ENCODE peak calls at places on chromosomes 5 and 9, in four cellular contexts. A is MCF 10A, V is A673, U is MM.1S. H is an unnamed sample.

GRCh38 chr5:154757647-154758406 is 2.6 kb downstream of the LARP1 start:
- DNase-seq in U (no peak), V (no peak), A (peak), H (no peak)

GRCh38 chr5:72138943-72139467 is 31.7 kb downstream of the MAP1B start:
- DNase-seq in A (peak), U (no peak), V (no peak), H (no peak)

GRCh38 chr9:100525563-100525962 is 52.3 kb upstream of the CAVIN4 start:
- DNase-seq in V (peak), A (peak), U (no peak), H (no peak)

GRCh38 chr9:121822093-121823085 is 171.0 kb downstream of the DAB2IP start:
- DNase-seq in V (no peak), U (no peak), A (no peak), H (no peak)

GRCh38 chr9:95822583-95823431 is 52.7 kb upstream of the ERCC6L2 start:
- DNase-seq in A (peak), V (peak), U (peak), H (peak)

GRCh38 chr5:174935854-174936474 is 211.6 kb downstream of the MSX2 start:
- DNase-seq in U (peak), A (peak), V (peak), H (peak)

GRCh38 chr9:72818377-72818776 is 134.5 kb downstream of the ALDH1A1 start:
- DNase-seq in U (no peak), V (no peak), A (no peak), H (no peak)

GRCh38 chr9:119026120-119026519 is 343.1 kb downstream of the BRINP1 start:
- DNase-seq in V (no peak), A (peak), U (no peak), H (no peak)

GRCh38 chr5:172622091-172623046 is 18.7 kb upstream of the NEURL1B start:
- DNase-seq in A (peak), U (no peak), V (no peak), H (no peak)

GRCh38 chr5:35664584-35664983 is 46.9 kb downstream of the SPEF2 start:
- DNase-seq in V (peak), A (no peak), U (no peak), H (no peak)

GRCh38 chr9:7104625-7105024 is 346.9 kb downstream of the KDM4C start:
- DNase-seq in V (no peak), A (no peak), U (no peak), H (no peak)

GRCh38 chr5:124981901-124982300 is 235.5 kb upstream of the ZNF608 start:
- DNase-seq in U (no peak), V (no peak), A (peak), H (no peak)

GRCh38 chr9:130156672-130157071 is 15.5 kb upstream of the NCS1 start:
- DNase-seq in A (no peak), V (no peak), U (no peak), H (no peak)
- TF ChIP-seq CTCF in A (no peak), V (no peak), U (no peak), H (no peak)

GRCh38 chr5:57383093-57383861 is 99.3 kb downstream of the ACTBL2 start:
- DNase-seq in U (no peak), A (peak), V (peak), H (no peak)
- TF ChIP-seq CTCF in U (no peak), A (peak), V (peak), H (no peak)

DNA sequence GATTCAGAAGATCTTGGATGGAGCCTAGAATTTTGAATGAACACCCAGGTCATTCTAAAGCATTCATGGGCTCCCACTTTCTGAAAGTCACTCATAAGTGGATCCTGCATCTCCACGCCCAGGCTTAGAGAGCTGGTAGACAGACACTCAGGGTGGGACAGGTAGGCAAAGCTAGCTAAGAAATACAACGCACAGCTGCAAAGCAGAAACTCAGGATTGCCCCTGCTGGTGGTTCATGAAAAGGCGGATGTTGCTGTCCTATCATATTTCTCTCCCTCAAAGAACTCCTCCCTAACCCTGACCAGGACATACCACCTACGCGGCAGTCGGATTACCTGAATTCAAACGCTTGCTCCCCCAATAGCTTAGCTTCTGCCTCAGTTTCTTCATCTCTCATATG is 226.5 kb downstream of the GLIS3 start:
- DNase-seq in V (peak), A (no peak), U (no peak), H (no peak)
- TF ChIP-seq CTCF in V (peak), A (peak), U (peak), H (peak)

GRCh38 chr9:114382951-114383865 is 4.6 kb downstream of the AKNA start:
- DNase-seq in A (no peak), U (no peak), V (no peak), H (peak)
- TF ChIP-seq CTCF in A (no peak), U (no peak), V (no peak), H (peak)

GRCh38 chr5:425714-426113 is 17.3 kb upstream of the EXOC3 start:
- DNase-seq in V (peak), A (peak), U (no peak), H (no peak)
- TF ChIP-seq CTCF in V (peak), A (peak), U (no peak), H (no peak)

GRCh38 chr5:141850183-141850768 is 27.9 kb downstream of the PCDH1 start:
- DNase-seq in A (no peak), V (peak), U (no peak), H (peak)
- TF ChIP-seq CTCF in A (no peak), V (no peak), U (no peak), H (no peak)

DNA sequence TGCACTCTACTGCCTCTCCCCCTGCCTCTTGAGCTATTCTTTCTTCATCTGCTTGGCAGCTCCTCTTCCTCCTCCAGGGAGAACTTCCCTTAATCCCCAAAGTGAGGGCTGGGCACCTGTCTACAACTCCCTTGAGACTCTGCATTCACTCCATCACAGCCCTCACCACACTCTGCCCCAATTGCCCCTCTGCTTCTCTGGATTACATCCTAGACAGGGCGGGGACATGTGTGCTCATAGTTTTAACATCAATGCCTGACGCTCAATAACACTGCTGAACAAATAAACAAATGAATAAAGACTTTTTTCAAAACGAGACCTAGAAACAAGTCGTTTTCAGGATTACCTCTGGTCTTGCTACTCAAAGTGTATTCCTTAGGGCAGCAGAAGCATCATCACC is 115.8 kb downstream of the CDK5RAP2 start:
- DNase-seq in V (no peak), U (no peak), A (no peak), H (no peak)
- TF ChIP-seq CTCF in V (no peak), U (no peak), A (no peak), H (no peak)

DNA sequence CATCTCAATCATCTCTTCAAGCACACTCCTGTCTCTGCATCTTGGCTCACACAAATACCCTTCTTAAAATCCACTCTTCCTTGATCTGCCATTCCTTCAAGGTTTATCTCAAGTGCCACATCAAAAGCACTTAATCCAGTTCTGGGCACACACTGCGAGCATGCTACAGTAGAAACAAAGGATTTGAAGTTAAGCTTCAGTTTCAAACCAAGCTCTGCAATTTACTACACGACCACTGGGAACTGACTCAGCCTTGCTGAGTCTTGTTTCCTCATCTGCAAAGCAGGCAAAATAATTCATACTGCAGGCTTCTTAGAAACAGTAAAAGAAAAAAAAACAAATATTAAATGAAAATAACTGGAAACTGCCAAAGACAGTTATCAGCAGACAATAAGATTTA is 50.5 kb upstream of the CTNNAL1 start:
- DNase-seq in V (peak), A (no peak), U (no peak), H (no peak)
- TF ChIP-seq CTCF in V (no peak), A (no peak), U (no peak), H (no peak)

DNA sequence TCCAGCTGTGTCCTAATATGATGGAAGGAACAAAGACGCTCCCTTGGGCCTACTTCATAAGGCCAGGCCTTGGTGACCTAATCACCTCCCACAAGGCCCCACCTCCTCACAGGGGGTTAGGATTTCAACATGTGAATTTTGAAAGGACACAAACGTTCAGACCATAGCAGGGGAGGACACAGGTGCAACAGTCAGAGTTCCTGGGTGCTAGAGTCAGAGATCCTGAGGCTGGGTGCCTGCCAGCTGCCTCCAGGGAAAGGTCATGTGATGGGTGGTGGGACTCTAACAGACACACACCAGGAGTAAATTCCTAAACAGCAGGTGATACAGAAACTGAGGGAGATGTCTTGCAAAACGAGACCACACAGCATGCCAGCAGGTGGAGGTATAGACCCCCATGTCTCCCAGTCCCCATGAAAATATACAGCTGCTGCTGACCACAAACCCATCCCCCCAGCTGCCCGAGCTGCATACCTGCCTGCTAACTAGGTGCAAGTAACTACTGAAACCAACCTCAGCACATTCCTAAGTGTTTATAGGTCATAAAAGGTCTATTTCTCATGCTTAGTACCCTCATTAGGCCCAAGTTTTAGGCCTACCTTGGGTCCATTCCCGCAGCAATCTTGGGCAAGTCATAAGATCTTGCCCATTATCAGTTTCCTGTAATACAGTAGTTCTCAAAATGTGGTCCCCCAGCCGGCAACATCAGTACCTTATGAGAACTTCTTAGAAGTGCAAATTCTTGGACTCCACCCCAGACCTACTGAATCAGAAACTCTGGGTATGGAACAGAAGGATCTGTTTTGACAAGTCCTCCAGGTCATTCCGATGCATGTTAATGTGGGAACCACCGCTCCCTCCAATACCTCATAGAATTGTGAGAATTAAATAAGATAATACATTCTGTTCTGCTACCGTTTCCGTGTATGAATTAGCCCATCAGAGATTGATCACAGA is 245.3 kb downstream of the ENC1 start:
- DNase-seq in V (no peak), A (peak), U (peak), H (no peak)
- TF ChIP-seq CTCF in V (no peak), A (no peak), U (peak), H (peak)

GRCh38 chr5:176818391-176819098 is 8.2 kb downstream of the UNC5A start:
- DNase-seq in U (no peak), A (no peak), V (no peak), H (peak)
- TF ChIP-seq CTCF in U (no peak), A (no peak), V (no peak), H (no peak)